ENCODE peak calls at places on chromosomes 6 and 20, in four cellular contexts. One of them, this sample, is unnamed.
A peak's percentile ranks its signal among the peaks of the same experiment; 100 is the strongest.

GRCh38 chr6:141309295-141309694 is 823.4 kb upstream of the GJE1 start:
- DNase-seq in A549: no peak
- DNase-seq in HepG2: peak; percentile 3
- DNase-seq in K562: no peak
- DNase-seq in this sample: no peak

GRCh38 chr20:9928281-9928737 is 89.4 kb upstream of the PAK5 start:
- DNase-seq in HepG2: no peak
- DNase-seq in K562: no peak
- DNase-seq in A549: no peak
- DNase-seq in this sample: no peak

GRCh38 chr6:160799801-160800200 is 97.8 kb downstream of the PLG start:
- DNase-seq in HepG2: no peak
- DNase-seq in K562: no peak
- DNase-seq in A549: no peak
- DNase-seq in this sample: no peak

GRCh38 chr6:100879317-100879716 is 1.8 kb downstream of the ASCC3 start:
- DNase-seq in K562: no peak
- DNase-seq in HepG2: no peak
- DNase-seq in A549: no peak
- DNase-seq in this sample: no peak

GRCh38 chr6:149923327-149923986 is 536 bp upstream of the RAET1G start:
- DNase-seq in K562: no peak
- DNase-seq in A549: no peak
- DNase-seq in HepG2: no peak
- DNase-seq in this sample: no peak

GRCh38 chr6:151440930-151441329 is 11.0 kb downstream of the RMND1 start:
- DNase-seq in K562: no peak
- DNase-seq in A549: no peak
- DNase-seq in HepG2: no peak
- DNase-seq in this sample: no peak

GRCh38 chr6:113184736-113185135 is 672.4 kb upstream of the MARCKS start:
- DNase-seq in K562: no peak
- DNase-seq in HepG2: no peak
- DNase-seq in A549: no peak
- DNase-seq in this sample: no peak

GRCh38 chr6:41100871-41101287 is 28.1 kb downstream of the NFYA start:
- DNase-seq in K562: no peak
- DNase-seq in A549: no peak
- DNase-seq in HepG2: no peak
- DNase-seq in this sample: peak; percentile 94

GRCh38 chr20:4519530-4519929 is 202.2 kb upstream of the PRND start:
- DNase-seq in K562: peak; percentile 9
- DNase-seq in HepG2: no peak
- DNase-seq in A549: peak; percentile 50
- DNase-seq in this sample: peak; percentile 79

GRCh38 chr6:163711615-163712568 is 297.4 kb downstream of the QKI start:
- DNase-seq in K562: no peak
- DNase-seq in HepG2: peak; percentile 11
- DNase-seq in A549: no peak
- DNase-seq in this sample: no peak

GRCh38 chr6:100283288-100283687 is 181.4 kb downstream of the SIM1 start:
- DNase-seq in K562: peak; percentile 32
- DNase-seq in HepG2: no peak
- DNase-seq in A549: peak; percentile 53
- DNase-seq in this sample: no peak

GRCh38 chr6:62345446-62345845 is 59.4 kb upstream of the KHDRBS2 start:
- DNase-seq in A549: no peak
- DNase-seq in K562: no peak
- DNase-seq in HepG2: no peak
- DNase-seq in this sample: no peak

GRCh38 chr20:62352402-62353288 is 14.5 kb downstream of the LAMA5 start:
- DNase-seq in A549: peak; percentile 93
- DNase-seq in K562: no peak
- DNase-seq in HepG2: no peak
- DNase-seq in this sample: no peak

GRCh38 chr6:38542031-38542430 is 97.7 kb downstream of the BTBD9 start:
- DNase-seq in A549: no peak
- DNase-seq in K562: no peak
- DNase-seq in HepG2: no peak
- DNase-seq in this sample: no peak

GRCh38 chr6:113190170-113190569 is 667.0 kb upstream of the MARCKS start:
- DNase-seq in K562: no peak
- DNase-seq in A549: no peak
- DNase-seq in HepG2: no peak
- DNase-seq in this sample: peak; percentile 14

GRCh38 chr20:48716086-48716485 is 111.7 kb downstream of the PREX1 start:
- DNase-seq in A549: no peak
- DNase-seq in HepG2: no peak
- DNase-seq in K562: no peak
- DNase-seq in this sample: no peak

GRCh38 chr6:3561745-3562144 is 104.9 kb upstream of the SLC22A23 start:
- DNase-seq in A549: peak; percentile 43
- DNase-seq in K562: no peak
- DNase-seq in HepG2: peak; percentile 20
- DNase-seq in this sample: no peak

GRCh38 chr6:20402181-20403079 is 751 bp downstream of the E2F3 start:
- DNase-seq in K562: peak; percentile 69
- DNase-seq in HepG2: peak; percentile 67
- DNase-seq in A549: peak; percentile 70
- DNase-seq in this sample: peak; percentile 32

GRCh38 chr6:5141046-5141445 is 55.9 kb downstream of the PPP1R3G start:
- DNase-seq in HepG2: no peak
- DNase-seq in K562: no peak
- DNase-seq in A549: no peak
- DNase-seq in this sample: no peak

GRCh38 chr6:57108691-57109090 is 18.7 kb downstream of the ZNF451 start:
- DNase-seq in K562: no peak
- DNase-seq in A549: no peak
- DNase-seq in HepG2: no peak
- DNase-seq in this sample: no peak

GRCh38 chr6:3489032-3489757 is 32.3 kb upstream of the SLC22A23 start:
- DNase-seq in K562: no peak
- DNase-seq in HepG2: no peak
- DNase-seq in A549: peak; percentile 13
- DNase-seq in this sample: no peak

GRCh38 chr6:112372213-112372806 is 25.2 kb downstream of the RFPL4B start:
- DNase-seq in A549: peak; percentile 9
- DNase-seq in HepG2: no peak
- DNase-seq in K562: no peak
- DNase-seq in this sample: no peak

GRCh38 chr6:155400022-155400965 is 55.3 kb downstream of the NOX3 start:
- DNase-seq in HepG2: no peak
- DNase-seq in K562: no peak
- DNase-seq in A549: no peak
- DNase-seq in this sample: no peak

GRCh38 chr20:17621229-17621968 is 51.5 kb downstream of the DSTN start:
- DNase-seq in HepG2: no peak
- DNase-seq in K562: no peak
- DNase-seq in A549: no peak
- DNase-seq in this sample: peak; percentile 7

GRCh38 chr20:53386186-53386681 is 207.4 kb downstream of the ZNF217 start:
- DNase-seq in HepG2: no peak
- DNase-seq in K562: no peak
- DNase-seq in A549: no peak
- DNase-seq in this sample: no peak

GRCh38 chr6:1004885-1005635 is 306.8 kb upstream of the FOXQ1 start:
- DNase-seq in A549: no peak
- DNase-seq in HepG2: no peak
- DNase-seq in K562: no peak
- DNase-seq in this sample: no peak
- TF ChIP-seq NR3C1 in A549: no peak
- TF ChIP-seq NR3C1 in HepG2: no peak
- TF ChIP-seq NR3C1 in K562: no peak
- TF ChIP-seq NR3C1 in this sample: no peak

GRCh38 chr6:73451166-73452106 is 661 bp downstream of the CGAS start:
- DNase-seq in A549: peak; percentile 58
- DNase-seq in K562: no peak
- DNase-seq in HepG2: no peak
- DNase-seq in this sample: peak; percentile 59

GRCh38 chr6:73455865-73456629 is 4.0 kb upstream of the CGAS start:
- DNase-seq in HepG2: peak; percentile 50
- DNase-seq in K562: no peak
- DNase-seq in A549: peak; percentile 12
- DNase-seq in this sample: no peak

DNA sequence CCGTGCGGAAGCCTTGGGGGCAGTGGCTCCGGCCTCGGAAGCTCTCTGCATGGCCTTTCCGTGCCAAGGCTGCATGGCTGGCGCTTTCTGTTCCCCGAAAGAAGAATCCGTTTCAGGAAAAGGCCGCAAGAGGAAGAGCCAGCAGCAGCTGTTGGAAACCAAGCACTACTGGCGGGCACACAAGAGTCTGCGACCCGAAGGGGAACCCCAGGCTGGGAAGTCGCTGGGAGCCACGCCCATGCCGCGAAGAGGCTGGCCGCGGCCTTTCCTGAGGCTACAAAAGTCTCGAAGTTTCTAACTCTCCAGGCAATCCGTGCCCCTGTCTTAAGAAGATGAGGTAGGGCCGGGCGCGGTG is at the start of gene CGAS:
- DNase-seq in HepG2: no peak
- DNase-seq in A549: peak; percentile 80
- DNase-seq in K562: no peak
- DNase-seq in this sample: peak; percentile 68
- TF ChIP-seq NR3C1 in HepG2: no peak
- TF ChIP-seq NR3C1 in A549: no peak
- TF ChIP-seq NR3C1 in K562: no peak
- TF ChIP-seq NR3C1 in this sample: no peak

DNA sequence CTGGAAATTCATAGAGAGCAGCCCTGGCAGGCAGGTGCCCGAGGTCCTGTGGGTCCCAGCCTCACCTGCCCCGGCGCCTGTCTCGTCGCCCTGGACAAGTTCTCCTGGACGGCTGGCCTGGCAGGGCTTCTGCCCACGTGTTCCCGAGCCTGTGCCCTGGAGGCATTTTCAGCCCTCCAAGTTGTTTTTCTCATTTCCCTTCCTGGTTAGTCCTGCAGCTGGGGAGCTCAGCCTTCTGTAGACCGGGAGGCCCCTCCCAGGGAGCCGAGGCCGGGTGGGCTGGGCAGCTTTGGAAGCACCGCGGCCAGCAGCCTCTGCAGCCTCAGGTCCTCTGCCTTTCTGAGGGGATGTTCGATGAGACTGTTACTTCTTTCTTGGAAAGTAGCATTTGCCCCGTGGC is 207.3 kb downstream of the SMOC2 start:
- DNase-seq in K562: no peak
- DNase-seq in HepG2: no peak
- DNase-seq in A549: no peak
- DNase-seq in this sample: no peak
- TF ChIP-seq NR3C1 in K562: no peak
- TF ChIP-seq NR3C1 in HepG2: no peak
- TF ChIP-seq NR3C1 in A549: no peak
- TF ChIP-seq NR3C1 in this sample: no peak

GRCh38 chr6:138554146-138554545 is 54.9 kb upstream of the NHSL1 start:
- DNase-seq in K562: no peak
- DNase-seq in HepG2: no peak
- DNase-seq in A549: no peak
- DNase-seq in this sample: no peak

GRCh38 chr6:138559153-138559552 is 59.9 kb upstream of the NHSL1 start:
- DNase-seq in K562: no peak
- DNase-seq in HepG2: no peak
- DNase-seq in A549: no peak
- DNase-seq in this sample: no peak

GRCh38 chr6:138555294-138555988 is 56.1 kb upstream of the NHSL1 start:
- DNase-seq in K562: no peak
- DNase-seq in HepG2: peak; percentile 79
- DNase-seq in A549: no peak
- DNase-seq in this sample: no peak

GRCh38 chr6:138560130-138560850 is 61.0 kb upstream of the NHSL1 start:
- DNase-seq in K562: no peak
- DNase-seq in HepG2: peak; percentile 72
- DNase-seq in A549: no peak
- DNase-seq in this sample: no peak

GRCh38 chr6:138557147-138557546 is 57.9 kb upstream of the NHSL1 start:
- DNase-seq in HepG2: no peak
- DNase-seq in K562: no peak
- DNase-seq in A549: no peak
- DNase-seq in this sample: no peak
- TF ChIP-seq NR3C1 in HepG2: no peak
- TF ChIP-seq NR3C1 in K562: no peak
- TF ChIP-seq NR3C1 in A549: no peak
- TF ChIP-seq NR3C1 in this sample: no peak

GRCh38 chr6:21586760-21587181 is 6.8 kb upstream of the SOX4 start:
- DNase-seq in K562: no peak
- DNase-seq in A549: no peak
- DNase-seq in HepG2: no peak
- DNase-seq in this sample: no peak

GRCh38 chr6:21586300-21586699 is 7.3 kb upstream of the SOX4 start:
- DNase-seq in A549: no peak
- DNase-seq in K562: no peak
- DNase-seq in HepG2: no peak
- DNase-seq in this sample: no peak

GRCh38 chr6:21587925-21588811 is 5.4 kb upstream of the SOX4 start:
- DNase-seq in HepG2: peak; percentile 10
- DNase-seq in K562: no peak
- DNase-seq in A549: peak; percentile 65
- DNase-seq in this sample: peak; percentile 62

GRCh38 chr6:21588812-21589811 is 4.4 kb upstream of the SOX4 start:
- DNase-seq in K562: peak; percentile 67
- DNase-seq in A549: peak; percentile 81
- DNase-seq in HepG2: peak; percentile 64
- DNase-seq in this sample: peak; percentile 96

GRCh38 chr6:21587182-21587924 is 6.2 kb upstream of the SOX4 start:
- DNase-seq in A549: peak; percentile 61
- DNase-seq in K562: peak; percentile 14
- DNase-seq in HepG2: peak; percentile 21
- DNase-seq in this sample: peak; percentile 63
- TF ChIP-seq NR3C1 in A549: no peak
- TF ChIP-seq NR3C1 in K562: no peak
- TF ChIP-seq NR3C1 in HepG2: no peak
- TF ChIP-seq NR3C1 in this sample: no peak